ENCODE peak calls at places on chromosomes 1 and 21, in five cellular contexts. T, W, I, C and M are unnamed samples. For H3K9me3, the result is how much of the 10 kb centered on the place peaks cover.

GRCh38 chr1:232306269-232306911 is 323.5 kb downstream of the SIPA1L2 start:
- DNase-seq in T (peak), W (peak), I (no peak), C (peak), M (no peak)

GRCh38 chr21:26366781-26367180 is 196.2 kb upstream of the APP start:
- DNase-seq in T (no peak), W (no peak), I (no peak), C (no peak), M (no peak)

GRCh38 chr1:119648620-119649004 is 546 bp upstream of the ZNF697 start:
- DNase-seq in T (no peak), W (no peak), I (no peak), C (no peak), M (no peak)

GRCh38 chr1:226210571-226211176 is 12.8 kb upstream of the MIXL1 start:
- DNase-seq in T (no peak), W (no peak), I (no peak), C (peak), M (no peak)

GRCh38 chr1:108708726-108709660 is 3.7 kb upstream of the FNDC7 start:
- DNase-seq in T (peak), W (no peak), I (no peak), C (peak), M (peak)

GRCh38 chr1:32465541-32466002 is 700 bp downstream of the ZBTB8B start:
- DNase-seq in T (no peak), W (no peak), I (no peak), C (no peak), M (no peak)

GRCh38 chr21:42455196-42455595 is 40.8 kb downstream of the RSPH1 start:
- DNase-seq in T (no peak), W (no peak), I (no peak), C (no peak), M (no peak)

GRCh38 chr1:192579319-192579738 is 3.8 kb downstream of the RGS1 start:
- DNase-seq in T (peak), W (no peak), I (no peak), C (no peak), M (no peak)

GRCh38 chr1:201647094-201647493 is 108.2 kb downstream of the NAV1 start:
- DNase-seq in T (no peak), W (no peak), I (no peak), C (no peak), M (no peak)

GRCh38 chr1:228076796-228077430 is 5.6 kb upstream of the ARF1 start:
- DNase-seq in T (no peak), W (no peak), I (no peak), C (no peak), M (no peak)

GRCh38 chr1:185654199-185654951 is 79.8 kb upstream of the HMCN1 start:
- DNase-seq in T (peak), W (no peak), I (no peak), C (no peak), M (no peak)

GRCh38 chr1:54327386-54328116 is 78.6 kb downstream of the SSBP3 start:
- DNase-seq in T (no peak), W (no peak), I (no peak), C (no peak), M (peak)

GRCh38 chr1:2834741-2835564 is 33.5 kb upstream of the TTC34 start:
- DNase-seq in T (no peak), W (no peak), I (no peak), C (no peak), M (no peak)

GRCh38 chr1:2837316-2837715 is 35.8 kb upstream of the TTC34 start:
- DNase-seq in T (no peak), W (no peak), I (no peak), C (no peak), M (no peak)

GRCh38 chr1:2837823-2838222 is 36.3 kb upstream of the TTC34 start:
- DNase-seq in T (no peak), W (no peak), I (no peak), C (no peak), M (no peak)

GRCh38 chr1:2835650-2836159 is 34.2 kb upstream of the TTC34 start:
- DNase-seq in T (no peak), W (no peak), I (no peak), C (no peak), M (no peak)

GRCh38 chr1:2836333-2836970 is 35.0 kb upstream of the TTC34 start:
- DNase-seq in T (no peak), W (no peak), I (no peak), C (no peak), M (no peak)
- H3K9me3 ChIP-seq in T (under half), W (under half), I (under half), C (under half), M (under half)

GRCh38 chr1:208280681-208281439 is 36.7 kb upstream of the PLXNA2 start:
- DNase-seq in T (no peak), W (no peak), I (no peak), C (peak), M (no peak)

GRCh38 chr1:208278638-208279037 is 34.5 kb upstream of the PLXNA2 start:
- DNase-seq in T (no peak), W (no peak), I (no peak), C (no peak), M (no peak)

GRCh38 chr1:208276757-208277435 is 32.7 kb upstream of the PLXNA2 start:
- DNase-seq in T (no peak), W (no peak), I (no peak), C (peak), M (no peak)

DNA sequence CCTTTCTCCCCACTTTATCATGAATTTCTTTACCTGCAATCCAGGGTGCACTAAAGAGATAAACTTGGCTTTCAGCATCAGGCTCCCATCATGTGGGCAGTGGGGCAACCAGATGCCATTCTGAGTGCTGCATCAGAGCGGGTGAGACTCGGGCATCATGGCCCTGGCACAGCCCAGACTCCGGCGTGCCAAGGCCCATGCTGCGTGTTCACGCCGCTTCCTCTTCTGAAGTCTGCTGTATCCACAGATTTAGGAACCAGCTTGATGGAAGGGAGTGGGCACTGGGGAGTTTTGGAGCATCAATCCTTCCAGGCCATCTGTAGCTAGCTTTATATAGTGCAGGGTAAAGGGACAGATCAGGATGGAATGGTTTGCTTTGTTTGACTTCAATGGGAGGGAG is 36.0 kb upstream of the PLXNA2 start:
- DNase-seq in T (no peak), W (no peak), I (no peak), C (peak), M (no peak)
- H3K9me3 ChIP-seq in T (under half), W (under half), I (under half), C (under half), M (under half)

DNA sequence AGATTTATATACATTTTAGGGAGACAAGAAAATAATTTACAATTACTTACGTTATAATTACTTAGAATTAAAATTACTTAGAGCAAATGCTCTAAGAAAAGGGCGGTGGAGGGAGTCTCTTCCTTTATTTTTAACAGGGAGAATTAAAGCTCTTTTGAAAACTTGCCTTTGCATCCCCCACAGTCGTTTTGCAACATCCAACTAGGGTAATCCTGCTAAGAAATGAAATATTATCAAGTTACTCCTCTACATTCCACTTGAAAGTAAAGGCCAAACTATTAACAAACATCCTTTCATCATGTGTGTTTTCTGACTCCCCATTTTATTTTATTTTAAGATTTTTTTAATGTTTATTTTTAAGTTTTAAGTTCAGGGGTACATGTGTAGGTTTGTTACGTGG is 1358.5 kb downstream of the NCAM2 start:
- DNase-seq in T (no peak), W (no peak), I (no peak), C (no peak), M (no peak)
- H3K9me3 ChIP-seq in T (under half), W (under half), I (under half), C (under half), M (under half)

GRCh38 chr21:44392916-44393315 is 39.5 kb downstream of the TRPM2 start:
- DNase-seq in T (no peak), W (no peak), I (no peak), C (no peak), M (no peak)

GRCh38 chr21:44392185-44392584 is 38.8 kb downstream of the TRPM2 start:
- DNase-seq in T (no peak), W (no peak), I (no peak), C (no peak), M (no peak)

GRCh38 chr21:44391345-44392091 is 38.1 kb downstream of the TRPM2 start:
- DNase-seq in T (no peak), W (no peak), I (no peak), C (no peak), M (no peak)

GRCh38 chr21:44390886-44391285 is 37.5 kb downstream of the TRPM2 start:
- DNase-seq in T (no peak), W (no peak), I (no peak), C (no peak), M (no peak)

GRCh38 chr21:44389335-44389734 is 35.9 kb downstream of the TRPM2 start:
- DNase-seq in T (no peak), W (no peak), I (no peak), C (no peak), M (no peak)
- H3K9me3 ChIP-seq in T (under half), W (under half), I (under half), C (under half), M (under half)

GRCh38 chr21:10430007-10430406 is 91.4 kb upstream of the TPTE start:
- DNase-seq in T (no peak), W (no peak), I (no peak), C (no peak), M (no peak)

DNA sequence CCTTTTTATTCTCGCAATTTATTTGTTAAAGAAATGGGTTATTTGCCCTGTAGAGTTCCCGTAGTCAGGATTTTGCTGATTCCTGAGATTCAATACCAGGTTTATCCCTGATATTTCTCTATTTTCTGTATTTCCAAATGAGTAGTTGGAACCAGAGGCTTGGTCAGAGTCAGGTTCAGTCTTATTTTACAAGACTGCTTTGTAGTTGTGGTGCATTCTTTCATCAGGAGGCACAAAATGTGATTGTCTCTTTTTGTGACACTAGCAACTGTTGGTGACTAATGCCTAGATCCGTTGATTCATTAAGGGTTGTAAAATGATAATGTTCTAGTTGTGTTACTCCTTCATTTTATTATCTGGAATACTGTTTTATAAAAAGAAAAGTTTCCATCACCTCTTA is 95.5 kb upstream of the TPTE start:
- DNase-seq in T (no peak), W (no peak), I (no peak), C (no peak), M (no peak)
- H3K9me3 ChIP-seq in T (under half), W (under half), I (under half), C (half or more), M (under half)

GRCh38 chr21:10463156-10463555 is 58.2 kb upstream of the TPTE start:
- DNase-seq in T (no peak), W (no peak), I (no peak), C (no peak), M (no peak)
- H3K9me3 ChIP-seq in T (under half), W (under half), I (under half), C (half or more), M (under half)

DNA sequence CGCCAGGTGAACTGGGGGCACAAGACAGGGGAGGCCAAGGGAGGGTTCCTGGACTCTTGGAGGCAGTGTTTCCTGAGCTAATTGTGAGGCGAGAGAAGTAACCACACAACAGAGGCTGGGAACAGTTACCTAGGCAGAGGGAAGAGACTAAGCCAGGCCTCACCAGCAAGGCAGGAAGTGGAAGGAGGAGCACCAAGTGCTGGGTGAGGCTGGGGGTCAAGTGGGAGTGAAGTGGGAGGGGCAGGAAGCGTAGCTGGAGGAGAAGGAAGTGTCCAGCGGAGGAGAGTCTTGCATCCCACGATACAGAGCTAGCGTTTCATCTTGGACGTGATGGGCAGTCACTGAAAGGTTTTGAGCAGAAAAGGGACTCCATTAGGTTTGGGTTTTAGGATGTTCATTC is 48.3 kb upstream of the CAPZB start:
- DNase-seq in T (no peak), W (no peak), I (no peak), C (no peak), M (no peak)
- H3K9me3 ChIP-seq in T (under half), W (under half), I (under half), C (under half), M (under half)